ENCODE peak calls at places on chromosomes 6 and 20, in six cellular contexts. H is HCT116, W is A549, L is upper lobe of left lung, I is body of pancreas, B is K562. J is an unnamed sample.

GRCh38 chr20:59016795-59017492 is 2.3 kb upstream of the TUBB1 start:
- ATAC-seq in L (no peak), I (no peak), H (peak), W (no peak), B (no peak), J (no peak)

GRCh38 chr6:11152581-11152980 is 41.1 kb upstream of the ERVFRD-1 start:
- ATAC-seq in W (no peak), H (no peak), L (no peak), I (no peak), B (no peak), J (no peak)

GRCh38 chr20:34859826-34860545 is 12.7 kb downstream of the GGT7 start:
- ATAC-seq in H (no peak), L (no peak), W (no peak), B (no peak), I (no peak), J (no peak)

GRCh38 chr20:19292254-19292653 is 79.8 kb downstream of the SLC24A3 start:
- ATAC-seq in W (no peak), H (no peak), L (no peak), B (no peak), I (no peak), J (no peak)

GRCh38 chr20:61055130-61055529 is 196.9 kb upstream of the CDH4 start:
- ATAC-seq in B (no peak), W (no peak), L (no peak), I (no peak), H (no peak), J (no peak)

GRCh38 chr20:18739785-18740184 is 73.8 kb upstream of the SCP2D1 start:
- ATAC-seq in I (peak), L (peak), W (no peak), B (peak), H (no peak), J (no peak)

GRCh38 chr20:7936735-7937078 is 3.6 kb downstream of the HAO1 start:
- ATAC-seq in B (no peak), H (peak), L (no peak), W (no peak), I (no peak), J (no peak)

GRCh38 chr20:6769953-6770831 is 2.7 kb downstream of the BMP2 start:
- ATAC-seq in I (no peak), W (no peak), B (no peak), L (peak), H (no peak), J (no peak)

GRCh38 chr6:107080036-107080435 is 35.3 kb downstream of the BEND3 start:
- ATAC-seq in B (peak), H (peak), L (no peak), W (no peak), I (no peak), J (no peak)

GRCh38 chr20:44133424-44133823 is 53.6 kb downstream of the JPH2 start:
- ATAC-seq in W (no peak), L (no peak), B (peak), H (no peak), I (no peak), J (no peak)

GRCh38 chr6:53174996-53175395 is 26.4 kb upstream of the GCM1 start:
- ATAC-seq in W (no peak), I (peak), H (no peak), B (no peak), L (no peak), J (no peak)

GRCh38 chr6:26057899-26058298 is 29.3 kb upstream of the HFE start:
- ATAC-seq in L (no peak), B (no peak), I (no peak), H (no peak), W (no peak), J (no peak)
- H3K27ac ChIP-seq in L (peak), B (peak), I (no peak), H (peak), W (peak), J (no peak)

GRCh38 chr20:37672143-37672542 is 21.7 kb upstream of the CTNNBL1 start:
- ATAC-seq in L (no peak), W (no peak), I (no peak), H (no peak), B (no peak), J (no peak)
- H3K27ac ChIP-seq in L (no peak), W (no peak), I (no peak), H (no peak), B (no peak), J (no peak)

DNA sequence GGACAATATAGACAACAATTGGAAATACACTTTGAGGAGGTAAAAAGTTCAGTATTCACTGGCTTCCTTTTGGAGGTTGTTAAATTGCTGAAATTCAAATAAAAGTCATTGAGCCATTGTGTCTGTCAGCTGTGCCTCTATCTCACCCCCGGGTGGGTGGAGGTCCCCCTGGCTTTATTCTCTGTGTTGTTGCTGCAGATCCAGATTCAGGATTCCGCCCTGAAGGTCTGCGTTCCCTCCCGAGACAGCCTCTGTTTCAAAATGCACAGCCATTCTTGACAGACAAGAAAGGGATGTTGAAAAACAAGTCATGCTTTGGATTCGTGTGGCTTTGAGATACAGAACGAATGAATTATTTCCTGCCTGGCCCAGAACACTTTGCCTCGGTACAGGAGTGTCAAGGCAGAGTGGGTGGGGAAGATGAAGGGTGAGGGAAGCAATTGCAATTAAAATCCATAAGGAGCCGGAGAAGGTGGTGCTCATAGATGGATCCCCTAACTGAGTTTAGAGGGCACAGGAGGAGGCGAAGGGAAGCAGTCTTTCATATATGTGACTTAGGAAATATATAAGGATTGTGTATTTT is 118.3 kb downstream of the TTLL2 start:
- ATAC-seq in H (no peak), I (no peak), W (no peak), L (no peak), B (no peak), J (no peak)
- H3K27ac ChIP-seq in H (no peak), I (no peak), W (no peak), L (no peak), B (no peak), J (no peak)

GRCh38 chr6:4125500-4125899 is 9.9 kb downstream of the ECI2 start:
- ATAC-seq in I (peak), W (peak), B (peak), H (peak), L (peak), J (no peak)

GRCh38 chr6:4128748-4129147 is 6.6 kb downstream of the ECI2 start:
- ATAC-seq in I (no peak), W (no peak), H (no peak), L (no peak), B (no peak), J (no peak)

GRCh38 chr6:4124361-4124760 is 11.0 kb downstream of the ECI2 start:
- ATAC-seq in B (no peak), W (no peak), I (no peak), H (no peak), L (no peak), J (no peak)

GRCh38 chr6:4128072-4128471 is 7.3 kb downstream of the ECI2 start:
- ATAC-seq in H (no peak), I (no peak), L (no peak), W (no peak), B (peak), J (no peak)

DNA sequence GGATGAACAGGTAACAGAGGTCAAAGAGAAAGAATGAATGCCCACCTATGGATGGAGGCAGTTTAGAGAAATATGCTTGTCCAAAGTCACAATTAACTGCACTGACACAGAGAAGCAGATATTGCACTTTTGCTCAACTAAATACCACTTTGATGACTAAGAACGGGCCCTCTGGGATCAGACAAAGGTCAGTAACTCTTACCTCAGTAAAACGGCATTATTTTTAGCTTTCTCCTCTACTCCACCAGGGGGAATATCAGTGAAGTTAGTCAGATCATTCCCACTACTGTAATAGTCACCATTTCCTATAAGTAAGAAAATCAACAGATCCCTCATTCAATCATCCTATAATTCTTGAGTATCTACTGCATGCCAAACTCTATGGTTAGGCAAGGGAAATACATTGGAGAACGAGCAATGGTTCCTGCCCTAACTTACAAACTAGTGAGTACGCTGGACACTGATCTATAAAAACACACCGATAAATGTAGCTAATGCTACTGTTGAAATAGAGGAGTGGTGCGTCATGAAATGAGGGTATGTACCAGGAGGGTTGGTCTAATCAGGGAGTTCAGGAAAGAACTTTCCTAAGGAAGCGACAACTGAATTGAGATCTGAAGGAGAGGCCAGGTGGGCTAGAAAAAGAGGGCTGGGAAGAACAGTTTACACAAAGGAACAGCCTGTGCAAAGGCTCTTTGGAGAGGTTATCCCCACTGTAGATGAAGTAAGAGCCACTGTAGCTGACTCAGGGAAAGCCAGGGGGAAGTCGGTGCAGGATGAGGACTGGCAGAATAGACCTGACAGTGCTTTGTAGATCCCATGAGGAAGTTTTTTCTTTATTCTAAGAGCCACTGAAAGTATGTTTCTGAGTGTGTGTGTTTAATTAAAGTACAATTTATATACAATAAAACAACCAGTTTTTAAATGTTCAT is 9.2 kb downstream of the ECI2 start:
- ATAC-seq in L (peak), I (peak), H (peak), B (peak), W (peak), J (peak)
- H3K27ac ChIP-seq in L (no peak), I (no peak), H (peak), B (peak), W (peak), J (no peak)

DNA sequence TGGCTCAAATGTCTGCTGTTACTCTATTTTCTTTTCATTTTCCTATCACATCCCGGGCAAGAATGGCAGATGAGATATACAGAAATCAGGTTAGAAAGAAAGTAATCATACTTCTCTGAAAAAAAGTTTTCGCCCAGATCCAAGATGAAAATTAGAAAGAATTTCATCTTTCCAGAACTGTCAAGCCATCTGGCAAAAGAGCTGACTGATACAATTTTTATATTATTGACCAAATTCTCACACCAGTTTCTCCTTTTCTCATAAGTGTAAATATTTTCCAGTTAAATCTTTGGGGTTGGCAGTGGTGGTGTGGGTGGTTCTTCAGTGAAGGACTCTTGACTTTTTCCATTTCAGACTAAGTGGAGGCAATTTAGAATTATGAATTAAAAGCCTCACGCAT is 371.9 kb downstream of the CD83 start:
- ATAC-seq in L (no peak), B (no peak), H (no peak), I (no peak), W (no peak), J (no peak)
- H3K27ac ChIP-seq in L (no peak), B (no peak), H (no peak), I (no peak), W (no peak), J (no peak)

DNA sequence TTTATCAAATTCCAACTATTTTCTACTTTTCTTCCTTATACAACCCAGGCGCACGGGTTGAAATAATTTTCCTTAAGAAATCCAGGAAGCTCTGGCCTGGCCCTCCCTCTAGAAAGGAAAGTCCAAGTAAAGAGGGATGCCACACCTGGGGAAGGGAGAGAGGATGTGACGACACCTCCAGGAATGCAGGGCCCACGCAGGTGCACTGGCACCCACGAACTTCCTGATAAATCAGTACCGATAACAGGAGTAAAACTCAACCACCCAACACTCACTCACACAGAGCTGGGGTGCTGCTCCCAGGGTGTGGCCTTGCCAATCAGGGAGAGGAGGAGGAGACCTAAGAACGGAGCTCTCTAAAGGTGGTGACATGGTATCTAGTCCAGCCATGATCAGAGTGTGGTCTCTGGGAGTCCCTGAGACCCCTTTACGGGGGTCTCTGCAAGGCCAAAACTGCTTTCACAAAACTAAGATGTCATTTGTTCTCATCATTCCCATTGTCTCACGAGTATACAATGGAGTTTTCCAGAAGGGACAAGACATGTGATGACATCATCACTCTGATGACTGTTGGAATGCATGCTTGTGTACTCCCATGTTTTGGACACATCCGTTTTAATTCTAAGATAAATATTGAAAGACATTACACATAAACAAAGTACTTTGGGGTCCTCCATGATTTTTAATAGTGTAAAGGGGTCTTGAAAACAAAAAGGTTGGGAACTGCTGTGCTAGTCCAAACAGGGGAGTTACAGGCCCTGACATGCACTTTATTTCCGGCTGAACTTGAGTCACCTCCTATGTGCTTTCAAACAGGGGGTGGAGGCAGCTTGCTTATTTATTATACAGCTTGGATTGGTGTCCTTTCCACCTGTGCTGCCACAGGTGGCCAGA is 2.2 kb upstream of the PARD6B start:
- ATAC-seq in L (no peak), H (peak), I (no peak), W (no peak), B (no peak), J (no peak)
- H3K27ac ChIP-seq in L (peak), H (peak), I (peak), W (peak), B (peak), J (no peak)

GRCh38 chr6:160260283-160261119 is 1.9 kb upstream of the SLC22A2 start:
- ATAC-seq in H (no peak), I (no peak), W (no peak), L (no peak), B (no peak), J (no peak)

GRCh38 chr6:160256445-160256844 is 2.2 kb downstream of the SLC22A2 start:
- ATAC-seq in I (no peak), B (no peak), H (no peak), W (no peak), L (no peak), J (no peak)

GRCh38 chr6:160259143-160259425 is 463 bp upstream of the SLC22A2 start:
- ATAC-seq in H (no peak), W (no peak), B (no peak), L (no peak), I (no peak), J (no peak)

GRCh38 chr6:160259585-160259984 is 964 bp upstream of the SLC22A2 start:
- ATAC-seq in W (no peak), I (no peak), B (no peak), H (no peak), L (no peak), J (no peak)

GRCh38 chr6:160258346-160259142 is at the start of gene SLC22A2:
- ATAC-seq in L (no peak), B (no peak), I (no peak), W (no peak), H (no peak), J (no peak)
- H3K27ac ChIP-seq in L (no peak), B (no peak), I (no peak), W (peak), H (no peak), J (no peak)

J was measured in gastroesophageal sphincter.